ENCODE peak calls at places on chromosomes 5 and 9, in ten cellular contexts. One of them, this sample, is unnamed.

GRCh38 chr9:111940697-111941096 is 44.1 kb downstream of the UGCG start:
- DNase-seq in NCI-H524 treated with DMSO at 0.1 percent for 48 hours: no peak
- DNase-seq in astrocyte of the spinal cord: peak
- DNase-seq in CD8-positive, alpha-beta T cell: no peak
- DNase-seq in ecto neural progenitor cell: no peak
- DNase-seq in GM10248: no peak
- DNase-seq in amygdala: no peak
- DNase-seq in stimulated activated CD4-positive, alpha-beta T cell treated with anti-CD3 and anti-CD28 coated beads, Interleukin-2, amount 100 ng/mL, for 48 hours: no peak
- DNase-seq in T47D: no peak
- DNase-seq in HT1080: peak
- DNase-seq in this sample: no peak

GRCh38 chr9:28471261-28471660 is 898.0 kb upstream of the C9orf72 start:
- DNase-seq in NCI-H524 treated with DMSO at 0.1 percent for 48 hours: peak
- DNase-seq in astrocyte of the spinal cord: no peak
- DNase-seq in CD8-positive, alpha-beta T cell: no peak
- DNase-seq in ecto neural progenitor cell: no peak
- DNase-seq in GM10248: no peak
- DNase-seq in amygdala: no peak
- DNase-seq in stimulated activated CD4-positive, alpha-beta T cell treated with anti-CD3 and anti-CD28 coated beads, Interleukin-2, amount 100 ng/mL, for 48 hours: no peak
- DNase-seq in T47D: no peak
- DNase-seq in HT1080: peak
- DNase-seq in this sample: no peak

GRCh38 chr9:129560849-129561248 is 60.1 kb downstream of the C9orf50 start:
- DNase-seq in NCI-H524 treated with DMSO at 0.1 percent for 48 hours: no peak
- DNase-seq in astrocyte of the spinal cord: no peak
- DNase-seq in CD8-positive, alpha-beta T cell: no peak
- DNase-seq in ecto neural progenitor cell: no peak
- DNase-seq in GM10248: no peak
- DNase-seq in amygdala: no peak
- DNase-seq in stimulated activated CD4-positive, alpha-beta T cell treated with anti-CD3 and anti-CD28 coated beads, Interleukin-2, amount 100 ng/mL, for 48 hours: no peak
- DNase-seq in T47D: no peak
- DNase-seq in HT1080: no peak
- DNase-seq in this sample: peak

GRCh38 chr5:140202078-140202477 is 27.1 kb downstream of the CYSTM1 start:
- DNase-seq in NCI-H524 treated with DMSO at 0.1 percent for 48 hours: no peak
- DNase-seq in astrocyte of the spinal cord: peak
- DNase-seq in CD8-positive, alpha-beta T cell: no peak
- DNase-seq in ecto neural progenitor cell: no peak
- DNase-seq in GM10248: no peak
- DNase-seq in amygdala: no peak
- DNase-seq in stimulated activated CD4-positive, alpha-beta T cell treated with anti-CD3 and anti-CD28 coated beads, Interleukin-2, amount 100 ng/mL, for 48 hours: no peak
- DNase-seq in T47D: no peak
- DNase-seq in HT1080: peak
- DNase-seq in this sample: no peak

GRCh38 chr9:4371108-4371507 is 71.2 kb upstream of the GLIS3 start:
- DNase-seq in NCI-H524 treated with DMSO at 0.1 percent for 48 hours: no peak
- DNase-seq in astrocyte of the spinal cord: peak
- DNase-seq in CD8-positive, alpha-beta T cell: no peak
- DNase-seq in ecto neural progenitor cell: no peak
- DNase-seq in GM10248: no peak
- DNase-seq in amygdala: no peak
- DNase-seq in stimulated activated CD4-positive, alpha-beta T cell treated with anti-CD3 and anti-CD28 coated beads, Interleukin-2, amount 100 ng/mL, for 48 hours: no peak
- DNase-seq in T47D: no peak
- DNase-seq in HT1080: peak
- DNase-seq in this sample: no peak

GRCh38 chr5:137609122-137609521 is 110.0 kb upstream of the SPOCK1 start:
- DNase-seq in NCI-H524 treated with DMSO at 0.1 percent for 48 hours: no peak
- DNase-seq in astrocyte of the spinal cord: no peak
- DNase-seq in CD8-positive, alpha-beta T cell: no peak
- DNase-seq in ecto neural progenitor cell: no peak
- DNase-seq in GM10248: no peak
- DNase-seq in amygdala: no peak
- DNase-seq in stimulated activated CD4-positive, alpha-beta T cell treated with anti-CD3 and anti-CD28 coated beads, Interleukin-2, amount 100 ng/mL, for 48 hours: no peak
- DNase-seq in T47D: no peak
- DNase-seq in HT1080: peak
- DNase-seq in this sample: no peak

GRCh38 chr5:137743031-137743640 is 7.2 kb upstream of the KLHL3 start:
- DNase-seq in NCI-H524 treated with DMSO at 0.1 percent for 48 hours: peak
- DNase-seq in astrocyte of the spinal cord: peak
- DNase-seq in CD8-positive, alpha-beta T cell: peak
- DNase-seq in ecto neural progenitor cell: peak
- DNase-seq in GM10248: peak
- DNase-seq in amygdala: peak
- DNase-seq in stimulated activated CD4-positive, alpha-beta T cell treated with anti-CD3 and anti-CD28 coated beads, Interleukin-2, amount 100 ng/mL, for 48 hours: peak
- DNase-seq in T47D: peak
- DNase-seq in HT1080: peak
- DNase-seq in this sample: no peak

GRCh38 chr5:41559184-41559583 is 48.8 kb upstream of the PLCXD3 start:
- DNase-seq in NCI-H524 treated with DMSO at 0.1 percent for 48 hours: no peak
- DNase-seq in astrocyte of the spinal cord: no peak
- DNase-seq in CD8-positive, alpha-beta T cell: no peak
- DNase-seq in ecto neural progenitor cell: no peak
- DNase-seq in GM10248: no peak
- DNase-seq in amygdala: no peak
- DNase-seq in stimulated activated CD4-positive, alpha-beta T cell treated with anti-CD3 and anti-CD28 coated beads, Interleukin-2, amount 100 ng/mL, for 48 hours: no peak
- DNase-seq in T47D: no peak
- DNase-seq in HT1080: no peak
- DNase-seq in this sample: no peak

GRCh38 chr5:14399054-14399657 is 182.4 kb upstream of the OTULINL start:
- DNase-seq in NCI-H524 treated with DMSO at 0.1 percent for 48 hours: peak
- DNase-seq in astrocyte of the spinal cord: peak
- DNase-seq in CD8-positive, alpha-beta T cell: peak
- DNase-seq in ecto neural progenitor cell: no peak
- DNase-seq in GM10248: peak
- DNase-seq in amygdala: no peak
- DNase-seq in stimulated activated CD4-positive, alpha-beta T cell treated with anti-CD3 and anti-CD28 coated beads, Interleukin-2, amount 100 ng/mL, for 48 hours: no peak
- DNase-seq in T47D: peak
- DNase-seq in HT1080: peak
- DNase-seq in this sample: no peak

GRCh38 chr9:36091028-36091953 is 45.2 kb upstream of the GLIPR2 start:
- DNase-seq in NCI-H524 treated with DMSO at 0.1 percent for 48 hours: no peak
- DNase-seq in astrocyte of the spinal cord: peak
- DNase-seq in CD8-positive, alpha-beta T cell: no peak
- DNase-seq in ecto neural progenitor cell: no peak
- DNase-seq in GM10248: no peak
- DNase-seq in amygdala: no peak
- DNase-seq in stimulated activated CD4-positive, alpha-beta T cell treated with anti-CD3 and anti-CD28 coated beads, Interleukin-2, amount 100 ng/mL, for 48 hours: no peak
- DNase-seq in T47D: no peak
- DNase-seq in HT1080: peak
- DNase-seq in this sample: peak

GRCh38 chr9:571066-571465 is 270.4 kb upstream of the DMRT1 start:
- DNase-seq in NCI-H524 treated with DMSO at 0.1 percent for 48 hours: no peak
- DNase-seq in astrocyte of the spinal cord: no peak
- DNase-seq in CD8-positive, alpha-beta T cell: no peak
- DNase-seq in ecto neural progenitor cell: no peak
- DNase-seq in GM10248: no peak
- DNase-seq in amygdala: no peak
- DNase-seq in stimulated activated CD4-positive, alpha-beta T cell treated with anti-CD3 and anti-CD28 coated beads, Interleukin-2, amount 100 ng/mL, for 48 hours: no peak
- DNase-seq in T47D: no peak
- DNase-seq in HT1080: no peak
- DNase-seq in this sample: no peak

GRCh38 chr9:127083598-127083997 is 38.8 kb downstream of the ANGPTL2 start:
- DNase-seq in NCI-H524 treated with DMSO at 0.1 percent for 48 hours: no peak
- DNase-seq in astrocyte of the spinal cord: no peak
- DNase-seq in CD8-positive, alpha-beta T cell: no peak
- DNase-seq in ecto neural progenitor cell: no peak
- DNase-seq in GM10248: no peak
- DNase-seq in amygdala: no peak
- DNase-seq in stimulated activated CD4-positive, alpha-beta T cell treated with anti-CD3 and anti-CD28 coated beads, Interleukin-2, amount 100 ng/mL, for 48 hours: no peak
- DNase-seq in T47D: peak
- DNase-seq in HT1080: no peak
- DNase-seq in this sample: no peak

GRCh38 chr5:143641549-143641955 is 170.4 kb upstream of the HMHB1 start:
- DNase-seq in NCI-H524 treated with DMSO at 0.1 percent for 48 hours: no peak
- DNase-seq in astrocyte of the spinal cord: peak
- DNase-seq in CD8-positive, alpha-beta T cell: no peak
- DNase-seq in ecto neural progenitor cell: no peak
- DNase-seq in GM10248: peak
- DNase-seq in amygdala: no peak
- DNase-seq in stimulated activated CD4-positive, alpha-beta T cell treated with anti-CD3 and anti-CD28 coated beads, Interleukin-2, amount 100 ng/mL, for 48 hours: no peak
- DNase-seq in T47D: no peak
- DNase-seq in HT1080: no peak
- DNase-seq in this sample: no peak

GRCh38 chr5:57751710-57752109 is 269.1 kb upstream of the ACTBL2 start:
- DNase-seq in NCI-H524 treated with DMSO at 0.1 percent for 48 hours: no peak
- DNase-seq in astrocyte of the spinal cord: no peak
- DNase-seq in CD8-positive, alpha-beta T cell: no peak
- DNase-seq in ecto neural progenitor cell: no peak
- DNase-seq in GM10248: no peak
- DNase-seq in amygdala: no peak
- DNase-seq in stimulated activated CD4-positive, alpha-beta T cell treated with anti-CD3 and anti-CD28 coated beads, Interleukin-2, amount 100 ng/mL, for 48 hours: no peak
- DNase-seq in T47D: no peak
- DNase-seq in HT1080: no peak
- DNase-seq in this sample: no peak

GRCh38 chr5:171646338-171647042 is 139.1 kb upstream of the SMIM23 start:
- DNase-seq in NCI-H524 treated with DMSO at 0.1 percent for 48 hours: no peak
- DNase-seq in astrocyte of the spinal cord: no peak
- DNase-seq in CD8-positive, alpha-beta T cell: no peak
- DNase-seq in ecto neural progenitor cell: no peak
- DNase-seq in GM10248: no peak
- DNase-seq in amygdala: no peak
- DNase-seq in stimulated activated CD4-positive, alpha-beta T cell treated with anti-CD3 and anti-CD28 coated beads, Interleukin-2, amount 100 ng/mL, for 48 hours: no peak
- DNase-seq in T47D: no peak
- DNase-seq in HT1080: no peak
- DNase-seq in this sample: no peak

GRCh38 chr5:12095808-12096281 is 191.6 kb upstream of the CTNND2 start:
- DNase-seq in NCI-H524 treated with DMSO at 0.1 percent for 48 hours: no peak
- DNase-seq in astrocyte of the spinal cord: peak
- DNase-seq in CD8-positive, alpha-beta T cell: no peak
- DNase-seq in ecto neural progenitor cell: no peak
- DNase-seq in GM10248: no peak
- DNase-seq in amygdala: no peak
- DNase-seq in stimulated activated CD4-positive, alpha-beta T cell treated with anti-CD3 and anti-CD28 coated beads, Interleukin-2, amount 100 ng/mL, for 48 hours: no peak
- DNase-seq in T47D: no peak
- DNase-seq in HT1080: peak
- DNase-seq in this sample: no peak

GRCh38 chr9:91156451-91157234 is 205.1 kb downstream of the AUH start:
- DNase-seq in NCI-H524 treated with DMSO at 0.1 percent for 48 hours: no peak
- DNase-seq in astrocyte of the spinal cord: no peak
- DNase-seq in CD8-positive, alpha-beta T cell: no peak
- DNase-seq in ecto neural progenitor cell: no peak
- DNase-seq in GM10248: no peak
- DNase-seq in amygdala: no peak
- DNase-seq in stimulated activated CD4-positive, alpha-beta T cell treated with anti-CD3 and anti-CD28 coated beads, Interleukin-2, amount 100 ng/mL, for 48 hours: no peak
- DNase-seq in T47D: no peak
- DNase-seq in HT1080: no peak
- DNase-seq in this sample: no peak

GRCh38 chr5:115467631-115468030 is 76.9 kb downstream of the FEM1C start:
- DNase-seq in NCI-H524 treated with DMSO at 0.1 percent for 48 hours: no peak
- DNase-seq in astrocyte of the spinal cord: no peak
- DNase-seq in CD8-positive, alpha-beta T cell: no peak
- DNase-seq in ecto neural progenitor cell: no peak
- DNase-seq in GM10248: no peak
- DNase-seq in amygdala: no peak
- DNase-seq in stimulated activated CD4-positive, alpha-beta T cell treated with anti-CD3 and anti-CD28 coated beads, Interleukin-2, amount 100 ng/mL, for 48 hours: no peak
- DNase-seq in T47D: no peak
- DNase-seq in HT1080: no peak
- DNase-seq in this sample: no peak

GRCh38 chr9:113993838-113994540 is 84.1 kb downstream of the AMBP start:
- DNase-seq in NCI-H524 treated with DMSO at 0.1 percent for 48 hours: no peak
- DNase-seq in astrocyte of the spinal cord: peak
- DNase-seq in CD8-positive, alpha-beta T cell: no peak
- DNase-seq in ecto neural progenitor cell: no peak
- DNase-seq in GM10248: no peak
- DNase-seq in amygdala: peak
- DNase-seq in stimulated activated CD4-positive, alpha-beta T cell treated with anti-CD3 and anti-CD28 coated beads, Interleukin-2, amount 100 ng/mL, for 48 hours: no peak
- DNase-seq in T47D: peak
- DNase-seq in HT1080: peak
- DNase-seq in this sample: peak

GRCh38 chr9:14262836-14263235 is 51.1 kb downstream of the NFIB start:
- DNase-seq in NCI-H524 treated with DMSO at 0.1 percent for 48 hours: no peak
- DNase-seq in astrocyte of the spinal cord: no peak
- DNase-seq in CD8-positive, alpha-beta T cell: no peak
- DNase-seq in ecto neural progenitor cell: no peak
- DNase-seq in GM10248: no peak
- DNase-seq in amygdala: no peak
- DNase-seq in stimulated activated CD4-positive, alpha-beta T cell treated with anti-CD3 and anti-CD28 coated beads, Interleukin-2, amount 100 ng/mL, for 48 hours: no peak
- DNase-seq in T47D: no peak
- DNase-seq in HT1080: no peak
- DNase-seq in this sample: no peak

GRCh38 chr5:34001231-34001935 is 6.5 kb downstream of the AMACR start:
- DNase-seq in NCI-H524 treated with DMSO at 0.1 percent for 48 hours: peak
- DNase-seq in astrocyte of the spinal cord: peak
- DNase-seq in CD8-positive, alpha-beta T cell: no peak
- DNase-seq in ecto neural progenitor cell: peak
- DNase-seq in GM10248: no peak
- DNase-seq in amygdala: peak
- DNase-seq in stimulated activated CD4-positive, alpha-beta T cell treated with anti-CD3 and anti-CD28 coated beads, Interleukin-2, amount 100 ng/mL, for 48 hours: no peak
- DNase-seq in T47D: peak
- DNase-seq in HT1080: no peak
- DNase-seq in this sample: peak

GRCh38 chr9:117156771-117157535 is 257.9 kb downstream of the ASTN2 start:
- DNase-seq in NCI-H524 treated with DMSO at 0.1 percent for 48 hours: no peak
- DNase-seq in astrocyte of the spinal cord: no peak
- DNase-seq in CD8-positive, alpha-beta T cell: no peak
- DNase-seq in ecto neural progenitor cell: no peak
- DNase-seq in GM10248: no peak
- DNase-seq in amygdala: no peak
- DNase-seq in stimulated activated CD4-positive, alpha-beta T cell treated with anti-CD3 and anti-CD28 coated beads, Interleukin-2, amount 100 ng/mL, for 48 hours: no peak
- DNase-seq in T47D: no peak
- DNase-seq in HT1080: no peak
- DNase-seq in this sample: no peak

GRCh38 chr5:39400711-39401385 is 23.9 kb downstream of the DAB2 start:
- DNase-seq in NCI-H524 treated with DMSO at 0.1 percent for 48 hours: no peak
- DNase-seq in astrocyte of the spinal cord: peak
- DNase-seq in CD8-positive, alpha-beta T cell: no peak
- DNase-seq in ecto neural progenitor cell: no peak
- DNase-seq in GM10248: no peak
- DNase-seq in amygdala: no peak
- DNase-seq in stimulated activated CD4-positive, alpha-beta T cell treated with anti-CD3 and anti-CD28 coated beads, Interleukin-2, amount 100 ng/mL, for 48 hours: no peak
- DNase-seq in T47D: no peak
- DNase-seq in HT1080: no peak
- DNase-seq in this sample: no peak

GRCh38 chr9:125829743-125830142 is 82.6 kb downstream of the PBX3 start:
- DNase-seq in NCI-H524 treated with DMSO at 0.1 percent for 48 hours: no peak
- DNase-seq in astrocyte of the spinal cord: no peak
- DNase-seq in CD8-positive, alpha-beta T cell: peak
- DNase-seq in ecto neural progenitor cell: no peak
- DNase-seq in GM10248: peak
- DNase-seq in amygdala: no peak
- DNase-seq in stimulated activated CD4-positive, alpha-beta T cell treated with anti-CD3 and anti-CD28 coated beads, Interleukin-2, amount 100 ng/mL, for 48 hours: peak
- DNase-seq in T47D: no peak
- DNase-seq in HT1080: peak
- DNase-seq in this sample: peak

GRCh38 chr5:63960646-63961045 is 1.6 kb downstream of the HTR1A start:
- DNase-seq in NCI-H524 treated with DMSO at 0.1 percent for 48 hours: no peak
- DNase-seq in astrocyte of the spinal cord: no peak
- DNase-seq in CD8-positive, alpha-beta T cell: no peak
- DNase-seq in ecto neural progenitor cell: no peak
- DNase-seq in GM10248: peak
- DNase-seq in amygdala: no peak
- DNase-seq in stimulated activated CD4-positive, alpha-beta T cell treated with anti-CD3 and anti-CD28 coated beads, Interleukin-2, amount 100 ng/mL, for 48 hours: no peak
- DNase-seq in T47D: no peak
- DNase-seq in HT1080: no peak
- DNase-seq in this sample: no peak

GRCh38 chr9:87684627-87685204 is 41.2 kb upstream of the CTSL start:
- DNase-seq in NCI-H524 treated with DMSO at 0.1 percent for 48 hours: no peak
- DNase-seq in astrocyte of the spinal cord: no peak
- DNase-seq in CD8-positive, alpha-beta T cell: no peak
- DNase-seq in ecto neural progenitor cell: peak
- DNase-seq in GM10248: no peak
- DNase-seq in amygdala: peak
- DNase-seq in stimulated activated CD4-positive, alpha-beta T cell treated with anti-CD3 and anti-CD28 coated beads, Interleukin-2, amount 100 ng/mL, for 48 hours: no peak
- DNase-seq in T47D: peak
- DNase-seq in HT1080: peak
- DNase-seq in this sample: no peak

GRCh38 chr5:150278916-150279315 is 10.7 kb downstream of the CAMK2A start:
- DNase-seq in NCI-H524 treated with DMSO at 0.1 percent for 48 hours: no peak
- DNase-seq in astrocyte of the spinal cord: peak
- DNase-seq in CD8-positive, alpha-beta T cell: no peak
- DNase-seq in ecto neural progenitor cell: no peak
- DNase-seq in GM10248: no peak
- DNase-seq in amygdala: no peak
- DNase-seq in stimulated activated CD4-positive, alpha-beta T cell treated with anti-CD3 and anti-CD28 coated beads, Interleukin-2, amount 100 ng/mL, for 48 hours: no peak
- DNase-seq in T47D: no peak
- DNase-seq in HT1080: peak
- DNase-seq in this sample: no peak

GRCh38 chr9:129352157-129352870 is 174.3 kb upstream of the IER5L start:
- DNase-seq in NCI-H524 treated with DMSO at 0.1 percent for 48 hours: no peak
- DNase-seq in astrocyte of the spinal cord: no peak
- DNase-seq in CD8-positive, alpha-beta T cell: peak
- DNase-seq in ecto neural progenitor cell: peak
- DNase-seq in GM10248: no peak
- DNase-seq in amygdala: no peak
- DNase-seq in stimulated activated CD4-positive, alpha-beta T cell treated with anti-CD3 and anti-CD28 coated beads, Interleukin-2, amount 100 ng/mL, for 48 hours: no peak
- DNase-seq in T47D: no peak
- DNase-seq in HT1080: no peak
- DNase-seq in this sample: peak